ENCODE peak calls at places on chromosomes 16 and 17, in ten cellular contexts. B is iris pigment epithelial cell; G is stimulated activated CD4-positive, alpha-beta T cell treated with anti-CD3 and anti-CD28 coated beads, Interleukin-1b, Interleukin-23, amount 100 ng/mL, for 1 hour; D is NCI-H446 treated with DMSO at 0.1 percent for 48 hours; M is esophagus squamous epithelium; C is caudate nucleus; Z is activated CD4-positive, CD25-positive, alpha-beta regulatory T cell treated with anti-CD3 and anti-CD28 coated beads, Interleukin-2, amount 50 U/mL, for 16 hours; U is anterior cingulate cortex; L is Calu3; E is T-helper 2 cell. S is an unnamed sample.

GRCh38 chr17:47785538-47786123 is 36.0 kb downstream of the OSBPL7 start:
- DNase-seq in G (no peak), E (no peak), B (no peak), C (no peak), D (no peak), U (no peak), Z (no peak), L (peak), M (no peak), S (peak)

GRCh38 chr16:89065445-89065795 is 28.2 kb upstream of the ACSF3 start:
- DNase-seq in C (no peak), Z (no peak), M (no peak), E (no peak), L (no peak), G (no peak), B (no peak), U (no peak), D (no peak), S (no peak)

GRCh38 chr17:4142107-4142900 is 526 bp downstream of the ZZEF1 start:
- DNase-seq in C (no peak), Z (peak), M (no peak), U (no peak), G (no peak), E (peak), B (peak), D (no peak), L (peak), S (no peak)

GRCh38 chr16:49121636-49122035 is 160.0 kb downstream of the CBLN1 start:
- DNase-seq in C (no peak), B (no peak), G (no peak), M (no peak), Z (no peak), L (no peak), E (no peak), U (no peak), D (no peak), S (no peak)

GRCh38 chr16:9225527-9226316 is 134.3 kb downstream of the HAPSTR1 start:
- DNase-seq in Z (no peak), C (peak), L (peak), G (no peak), U (peak), B (no peak), E (no peak), D (no peak), M (no peak), S (no peak)

GRCh38 chr16:86740817-86741799 is 162.8 kb downstream of the FOXL1 start:
- DNase-seq in M (no peak), E (no peak), G (no peak), Z (no peak), D (no peak), C (no peak), U (no peak), L (peak), B (peak), S (no peak)

GRCh38 chr17:57530026-57530425 is 215.1 kb downstream of the CCDC182 start:
- DNase-seq in L (no peak), D (no peak), C (no peak), B (no peak), Z (no peak), G (no peak), U (no peak), M (no peak), E (no peak), S (no peak)

GRCh38 chr17:68290955-68291835 is at the start of the genes ARSG and SLC16A6:
- DNase-seq in E (peak), L (peak), G (peak), Z (peak), D (peak), C (peak), M (no peak), U (peak), B (peak), S (no peak)

GRCh38 chr16:10744370-10745030 is 858 bp downstream of the NUBP1 start:
- DNase-seq in C (no peak), D (no peak), M (no peak), G (no peak), L (no peak), B (peak), Z (no peak), E (no peak), U (no peak), S (no peak)

GRCh38 chr16:66223176-66223780 is 143.2 kb upstream of the CDH5 start:
- DNase-seq in Z (no peak), C (no peak), D (no peak), M (no peak), G (no peak), E (no peak), B (peak), U (no peak), L (no peak), S (no peak)

GRCh38 chr16:11350531-11351335 is 5.5 kb downstream of the RMI2 start:
- DNase-seq in G (no peak), D (no peak), U (no peak), M (no peak), L (no peak), C (no peak), Z (no peak), E (no peak), B (peak), S (no peak)

GRCh38 chr17:82551779-82552457 is 32.4 kb downstream of the FOXK2 start:
- DNase-seq in D (peak), B (peak), C (no peak), Z (peak), G (peak), E (peak), U (peak), L (peak), M (peak), S (no peak)

GRCh38 chr17:9204623-9205329 is 183.5 kb downstream of the NTN1 start:
- DNase-seq in M (no peak), G (no peak), Z (no peak), L (no peak), U (no peak), C (no peak), E (no peak), B (no peak), D (no peak), S (no peak)

GRCh38 chr17:75633484-75634375 is 496 bp downstream of the SMIM5 start:
- DNase-seq in E (peak), M (peak), U (peak), C (peak), Z (no peak), B (peak), L (peak), G (peak), D (peak), S (no peak)

GRCh38 chr17:77212833-77213777 is 72.3 kb downstream of the SEC14L1 start:
- DNase-seq in M (no peak), Z (no peak), C (no peak), U (no peak), L (no peak), E (no peak), D (no peak), G (no peak), B (no peak), S (no peak)

GRCh38 chr17:3865166-3865565 is 19.1 kb upstream of the NCBP3 start:
- DNase-seq in U (peak), L (no peak), D (peak), Z (no peak), B (peak), E (no peak), G (no peak), M (no peak), C (peak), S (no peak)

GRCh38 chr16:66515543-66516171 is 34.3 kb downstream of the TK2 start:
- DNase-seq in E (no peak), U (no peak), D (no peak), G (no peak), L (peak), M (no peak), B (peak), C (no peak), Z (no peak), S (no peak)

GRCh38 chr16:57675752-57676623 is 7.9 kb downstream of the ADGRG3 start:
- DNase-seq in D (no peak), C (no peak), M (no peak), B (peak), G (no peak), L (no peak), Z (no peak), E (no peak), U (no peak), S (no peak)

GRCh38 chr17:66632716-66633115 is 202.2 kb upstream of the CACNG5 start:
- DNase-seq in C (no peak), G (no peak), M (no peak), Z (no peak), U (no peak), L (no peak), E (no peak), B (no peak), D (no peak), S (no peak)

GRCh38 chr16:30786936-30787612 is at the start of gene ZNF629:
- DNase-seq in L (peak), M (no peak), C (peak), E (no peak), G (no peak), D (peak), B (peak), Z (no peak), U (peak), S (no peak)

GRCh38 chr17:33935822-33936221 is 319.3 kb upstream of the CCL2 start:
- DNase-seq in Z (no peak), G (no peak), M (no peak), U (no peak), L (no peak), B (no peak), E (no peak), C (no peak), D (no peak), S (no peak)

S was measured in SK-N-MC.